ENCODE peak calls at places on chromosomes 4 and X, in four cellular contexts. P is NCI-H460, K is nephron progenitor cell, E is hepatocyte. B is an unnamed sample.

GRCh38 chr4:122668241-122668640 is 47.4 kb upstream of the IL21 start:
- DNase-seq in K (no peak), E (no peak), P (no peak), B (peak)

GRCh38 chrX:65610040-65610439 is 57.4 kb upstream of the MSN start:
- DNase-seq in P (no peak), E (no peak), K (no peak), B (peak)

GRCh38 chrX:153989971-153990655 is 17.6 kb downstream of the TMEM187 start:
- DNase-seq in P (no peak), K (no peak), E (no peak), B (no peak)

GRCh38 chrX:154840856-154841255 is 6.4 kb upstream of the SMIM9 start:
- DNase-seq in P (peak), E (peak), K (no peak), B (peak)

GRCh38 chr4:147638942-147639341 is 21.7 kb downstream of the TMEM184C start:
- DNase-seq in P (no peak), K (no peak), E (no peak), B (no peak)

GRCh38 chr4:7787681-7788141 is 151.9 kb downstream of the AFAP1 start:
- DNase-seq in K (no peak), E (no peak), P (no peak), B (no peak)

GRCh38 chr4:156475322-156475721 is 496.3 kb downstream of the PDGFC start:
- DNase-seq in P (peak), E (peak), K (no peak), B (peak)

GRCh38 chr4:141375855-141376254 is 155.2 kb downstream of the ZNF330 start:
- DNase-seq in P (peak), K (no peak), E (peak), B (peak)

GRCh38 chr4:23881052-23881501 is 8.8 kb downstream of the PPARGC1A start:
- DNase-seq in E (no peak), P (no peak), K (no peak), B (no peak)

GRCh38 chrX:134957836-134958235 is 33.0 kb upstream of the SMIM10 start:
- DNase-seq in K (no peak), P (no peak), E (no peak), B (no peak)

GRCh38 chrX:35166023-35166422 is 223.4 kb downstream of the FAM47B start:
- DNase-seq in E (no peak), P (no peak), K (no peak), B (no peak)

GRCh38 chr4:26048962-26049361 is 134.9 kb downstream of the SMIM20 start:
- DNase-seq in P (no peak), E (no peak), K (no peak), B (peak)

GRCh38 chr4:107931775-107932321 is 499 bp downstream of the CYP2U1 start:
- DNase-seq in K (no peak), E (peak), P (no peak), B (no peak)

GRCh38 chrX:123860506-123860840 is 620 bp downstream of the XIAP start:
- DNase-seq in P (no peak), K (no peak), E (no peak), B (no peak)

GRCh38 chr4:139975830-139976272 is 178.1 kb downstream of the MAML3 start:
- DNase-seq in E (no peak), P (no peak), K (no peak), B (peak)

B was measured in fibroblast of gingiva.